ENCODE peak calls at places on chromosomes 3 and 15, in eight cellular contexts. P is Panc1, T is PC-3, K is upper lobe of right lung, U is transverse colon, F is adrenal gland, N is astrocyte, I is stomach. A is an unnamed sample.

GRCh38 chr3:116050311-116050710 is 395.0 kb downstream of the LSAMP start:
- DNase-seq in P (no peak), T (no peak), K (no peak), U (no peak), F (no peak), N (no peak), I (no peak), A (no peak)

GRCh38 chr15:68431792-68432401 is at the start of gene ITGA11:
- DNase-seq in P (no peak), T (peak; percentile 16), K (peak; percentile 80), U (peak; percentile 48), F (peak; percentile 68), N (peak; percentile 55), I (peak; percentile 56), A (peak; percentile 83)

GRCh38 chr3:127182848-127183714 is 9.8 kb upstream of the PRR23E start:
- DNase-seq in P (no peak), T (peak; percentile 1), K (peak; percentile 52), U (no peak), F (no peak), N (no peak), I (no peak), A (no peak)

GRCh38 chr3:195870442-195870841 is 37.9 kb downstream of the TNK2 start:
- DNase-seq in P (no peak), T (peak; percentile 94), K (no peak), U (peak; percentile 59), F (no peak), N (no peak), I (peak; percentile 49), A (no peak)

GRCh38 chr3:48151058-48151806 is 37.0 kb downstream of the CDC25A start:
- DNase-seq in P (peak; percentile 50), T (peak; percentile 89), K (peak; percentile 82), U (peak; percentile 80), F (peak; percentile 91), N (peak; percentile 63), I (peak; percentile 81), A (peak; percentile 72)

GRCh38 chr3:45554001-45554691 is 40.4 kb upstream of the LIMD1 start:
- DNase-seq in P (no peak), T (no peak), K (no peak), U (peak; percentile 73), F (peak; percentile 52), N (peak; percentile 69), I (peak; percentile 31), A (peak; percentile 74)

GRCh38 chr3:70744536-70744935 is 432.1 kb upstream of the MDFIC2 start:
- DNase-seq in P (no peak), T (no peak), K (no peak), U (no peak), F (no peak), N (no peak), I (no peak), A (no peak)

GRCh38 chr15:32704343-32705076 is 13.3 kb upstream of the GREM1 start:
- DNase-seq in P (no peak), T (peak; percentile 79), K (no peak), U (no peak), F (no peak), N (peak; percentile 87), I (no peak), A (no peak)

GRCh38 chr15:65368300-65368617 is 9.5 kb downstream of the IGDCC3 start:
- DNase-seq in P (no peak), T (no peak), K (peak; percentile 43), U (no peak), F (no peak), N (no peak), I (no peak), A (no peak)

GRCh38 chr3:82308755-82309154 is 547.3 kb upstream of the GBE1 start:
- DNase-seq in P (no peak), T (no peak), K (no peak), U (no peak), F (no peak), N (no peak), I (no peak), A (no peak)

GRCh38 chr3:169379496-169380121 is 283.9 kb downstream of the MECOM start:
- DNase-seq in P (no peak), T (no peak), K (no peak), U (no peak), F (no peak), N (no peak), I (no peak), A (no peak)

GRCh38 chr15:51318382-51319150 is 19.8 kb downstream of the CYP19A1 start:
- DNase-seq in P (no peak), T (no peak), K (no peak), U (no peak), F (peak; percentile 37), N (peak; percentile 78), I (no peak), A (no peak)

GRCh38 chr15:25456196-25456595 is 17.4 kb upstream of the UBE3A start:
- DNase-seq in P (no peak), T (no peak), K (no peak), U (no peak), F (no peak), N (no peak), I (no peak), A (no peak)

GRCh38 chr3:97698691-97699090 is 65.9 kb upstream of the ARL6 start:
- DNase-seq in P (no peak), T (no peak), K (no peak), U (no peak), F (no peak), N (no peak), I (no peak), A (no peak)

GRCh38 chr3:154301556-154301955 is 22.7 kb downstream of the DHX36 start:
- DNase-seq in P (no peak), T (no peak), K (no peak), U (no peak), F (no peak), N (no peak), I (no peak), A (no peak)

GRCh38 chr3:72101538-72101937 is 316.6 kb upstream of the PROK2 start:
- DNase-seq in P (no peak), T (no peak), K (no peak), U (no peak), F (no peak), N (no peak), I (no peak), A (no peak)

GRCh38 chr3:135159848-135160247 is 364.8 kb downstream of the EPHB1 start:
- DNase-seq in P (no peak), T (no peak), K (no peak), U (no peak), F (no peak), N (no peak), I (no peak), A (no peak)

GRCh38 chr3:40800343-40800742 is 275.6 kb downstream of the ZNF621 start:
- DNase-seq in P (peak; percentile 5), T (peak; percentile 90), K (no peak), U (peak; percentile 17), F (peak; percentile 64), N (peak; percentile 94), I (no peak), A (no peak)

GRCh38 chr3:143634991-143635390 is 213.3 kb downstream of the SLC9A9 start:
- DNase-seq in P (no peak), T (no peak), K (no peak), U (peak; percentile 64), F (no peak), N (peak; percentile 11), I (peak; percentile 49), A (no peak)

DNA sequence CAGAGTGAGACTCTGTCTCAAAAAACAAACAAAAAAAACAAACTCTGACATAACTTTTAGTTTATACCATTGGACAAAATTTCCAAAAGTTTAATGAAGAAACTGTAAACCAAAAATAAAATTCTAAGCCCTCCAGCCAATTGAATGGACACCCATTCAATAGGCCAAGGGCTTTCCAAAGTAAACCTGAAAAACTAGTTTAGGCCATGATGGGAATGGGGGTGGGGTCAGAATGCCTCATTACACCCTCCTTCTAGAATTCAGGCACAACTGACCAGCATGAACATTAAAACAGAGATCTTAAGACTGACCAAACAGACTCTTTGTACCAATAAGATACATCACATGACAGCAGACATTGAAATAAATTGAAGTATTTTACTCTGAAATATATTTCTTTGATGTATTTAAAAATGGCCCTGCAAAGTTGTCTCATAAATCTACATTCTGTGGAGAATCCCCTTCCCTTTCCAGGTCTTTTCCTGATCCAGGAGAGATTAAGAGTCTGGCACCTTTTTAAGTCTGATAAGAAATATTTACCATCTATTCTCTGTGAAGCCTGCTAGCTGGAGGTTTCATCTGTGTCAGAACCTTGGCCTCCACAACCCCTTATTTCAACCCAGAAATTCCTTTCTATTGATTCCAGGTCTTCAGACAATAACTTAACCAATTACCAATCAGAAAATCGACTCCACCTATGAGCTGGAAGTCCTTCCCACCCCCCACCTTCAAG is 15.7 kb downstream of the THOC7 start:
- DNase-seq in P (no peak), T (peak; percentile 58), K (no peak), U (no peak), F (no peak), N (no peak), I (no peak), A (no peak)
- H3K4me3 ChIP-seq in P (no peak overlapping the region), T (no peak overlapping the region), K (no peak overlapping the region), U (no peak overlapping the region), F (no peak overlapping the region), N (no peak overlapping the region), I (no peak overlapping the region), A (no peak overlapping the region)

GRCh38 chr15:91308855-91309254 is 208.8 kb downstream of the SV2B start:
- DNase-seq in P (no peak), T (no peak), K (no peak), U (no peak), F (no peak), N (no peak), I (no peak), A (no peak)
- H3K4me1 ChIP-seq in P (no peaks in the 10 kb centered on the region), T (no peaks in the 10 kb centered on the region), K (no peaks in the 10 kb centered on the region), U (no peaks in the 10 kb centered on the region), F (no peaks in the 10 kb centered on the region), N (no peaks in the 10 kb centered on the region), I (no peaks in the 10 kb centered on the region), A (peaks cover 6% of the 10 kb centered on the region)

GRCh38 chr3:49673131-49673714 is 928 bp upstream of the APEH start:
- DNase-seq in P (no peak), T (peak; percentile 17), K (no peak), U (peak; percentile 29), F (no peak), N (no peak), I (no peak), A (no peak)
- H3K4me3 ChIP-seq in P (peak overlapping the region; percentile 54), T (peak overlapping the region; percentile 88), K (peak overlapping the region; percentile 90), U (peak overlapping the region; percentile 88), F (no peak overlapping the region), N (peak overlapping the region; percentile 75), I (peak overlapping the region; percentile 95), A (peak overlapping the region; percentile 88)

GRCh38 chr15:35519536-35520149 is 26.3 kb downstream of the DPH6 start:
- DNase-seq in P (no peak), T (peak; percentile 69), K (no peak), U (no peak), F (no peak), N (peak; percentile 33), I (no peak), A (no peak)

GRCh38 chr15:35522061-35522460 is 23.9 kb downstream of the DPH6 start:
- DNase-seq in P (no peak), T (peak; percentile 4), K (no peak), U (no peak), F (peak; percentile 25), N (no peak), I (no peak), A (no peak)
- H3K4me1 ChIP-seq in P (peaks cover 4% of the 10 kb centered on the region), T (no peaks in the 10 kb centered on the region), K (peaks cover 7% of the 10 kb centered on the region), U (no peaks in the 10 kb centered on the region), F (no peaks in the 10 kb centered on the region), N (peaks cover 3% of the 10 kb centered on the region), I (peaks cover 23% of the 10 kb centered on the region), A (peaks cover 41% of the 10 kb centered on the region)

A was measured in left ventricle myocardium inferior.